ENCODE peak calls at places on chromosomes 16 and 17, in eight cellular contexts. A is Panc1, S is endothelial cell of umbilical vein, J is HCT116, G is GM23338, Q is HL-60, V is GM12891, R is K562. D is an unnamed sample.

GRCh38 chr16:11848842-11849241 is 2.5 kb downstream of the RSL1D1 start:
- DNase-seq in Q (no peak), G (no peak), A (no peak), R (no peak), S (no peak), J (no peak), V (no peak), D (no peak)

GRCh38 chr16:79430129-79430789 is 170.3 kb downstream of the MAF start:
- DNase-seq in J (no peak), A (no peak), R (no peak), S (no peak), V (no peak), Q (no peak), G (no peak), D (no peak)

GRCh38 chr16:84284168-84284722 is 10.4 kb upstream of the WFDC1 start:
- DNase-seq in S (no peak), A (no peak), V (no peak), R (peak; percentile 38), G (peak; percentile 72), J (no peak), Q (no peak), D (peak; percentile 46)

GRCh38 chr16:14302399-14303181 is 231.5 kb downstream of the MRTFB start:
- DNase-seq in S (peak; percentile 18), R (peak; percentile 68), A (no peak), Q (no peak), J (no peak), G (peak; percentile 72), V (no peak), D (no peak)

GRCh38 chr17:22512506-22512905 is 820.2 kb downstream of the KCNJ18 start:
- DNase-seq in Q (no peak), R (no peak), J (no peak), S (no peak), A (no peak), V (no peak), G (no peak), D (no peak)

GRCh38 chr16:30010817-30011504 is at the start of gene DOC2A:
- DNase-seq in S (no peak), V (peak; percentile 61), R (peak; percentile 68), Q (peak; percentile 81), G (peak; percentile 87), A (no peak), J (no peak), D (no peak)

GRCh38 chr16:56119138-56119537 is 72.2 kb upstream of the GNAO1 start:
- DNase-seq in J (no peak), G (no peak), V (no peak), R (no peak), A (no peak), Q (no peak), S (no peak), D (no peak)

GRCh38 chr17:9189870-9190269 is 168.6 kb downstream of the NTN1 start:
- DNase-seq in R (no peak), G (no peak), S (no peak), Q (no peak), A (no peak), J (no peak), V (no peak), D (no peak)

GRCh38 chr17:73998246-73999220 is 204.9 kb upstream of the RPL38 start:
- DNase-seq in V (peak; percentile 76), Q (peak; percentile 5), J (peak; percentile 35), G (peak; percentile 85), S (no peak), R (peak; percentile 84), A (peak; percentile 25), D (peak; percentile 70)

GRCh38 chr16:14301150-14302030 is 230.3 kb downstream of the MRTFB start:
- DNase-seq in G (peak; percentile 53), R (peak; percentile 34), A (no peak), Q (no peak), V (no peak), S (peak; percentile 12), J (no peak), D (peak; percentile 42)

GRCh38 chr16:24372824-24373223 is 116.7 kb downstream of the CACNG3 start:
- DNase-seq in G (no peak), J (no peak), V (no peak), R (no peak), A (no peak), Q (no peak), S (no peak), D (no peak)

GRCh38 chr17:32518856-32519768 is 32.3 kb downstream of the CDK5R1 start:
- DNase-seq in G (peak; percentile 96), Q (no peak), R (no peak), V (no peak), S (peak; percentile 49), J (no peak), A (no peak), D (peak; percentile 63)

GRCh38 chr17:45382226-45382625 is 50.4 kb downstream of the ARHGAP27 start:
- DNase-seq in G (no peak), S (no peak), Q (no peak), J (no peak), A (no peak), R (no peak), V (no peak), D (no peak)

GRCh38 chr17:79804856-79805696 is 8.2 kb upstream of the CBX8 start:
- DNase-seq in A (no peak), S (no peak), Q (no peak), J (no peak), R (no peak), V (no peak), G (no peak), D (no peak)

GRCh38 chr16:68520649-68521086 is 18.4 kb upstream of the ZFP90 start:
- DNase-seq in Q (peak; percentile 72), G (peak; percentile 98), J (peak; percentile 81), V (peak; percentile 95), A (peak; percentile 58), S (peak; percentile 76), R (peak; percentile 95), D (peak; percentile 92)
- TF ChIP-seq POLR2AphosphoS5 in Q (no peak), G (no peak), J (no peak), V (no peak), A (no peak), S (no peak), R (no peak), D (no peak)

DNA sequence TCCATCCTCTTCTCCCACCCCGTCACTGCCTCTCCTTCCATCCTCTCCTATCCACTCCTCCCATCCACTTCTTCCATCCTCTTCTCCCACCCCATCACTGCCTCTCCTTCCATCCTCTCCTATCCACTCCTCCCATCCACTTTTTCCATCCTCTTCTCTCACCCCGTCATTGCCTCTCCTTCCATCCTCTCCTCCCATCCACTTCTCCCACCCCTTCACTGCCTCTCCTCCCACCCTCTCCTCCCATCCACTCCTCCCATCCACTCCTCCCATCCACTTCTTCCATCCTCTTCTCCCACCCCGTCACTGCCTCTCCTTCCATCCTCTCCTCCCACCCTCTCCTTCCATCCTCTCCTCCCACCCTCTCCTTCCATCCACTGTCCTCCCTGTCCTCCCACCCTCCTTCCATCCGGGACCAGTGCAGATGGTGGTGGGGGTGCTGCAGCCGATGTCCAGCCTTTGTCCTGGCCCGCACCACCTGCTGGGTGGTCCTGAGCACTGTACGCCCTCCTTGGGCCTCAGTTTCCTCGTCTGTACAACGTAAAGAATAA is 1.1 kb downstream of the WFIKKN1 start:
- DNase-seq in S (no peak), J (no peak), R (no peak), Q (no peak), V (no peak), A (no peak), G (no peak), D (no peak)
- TF ChIP-seq POLR2AphosphoS5 in S (no peak), J (no peak), R (no peak), Q (no peak), V (no peak), A (no peak), G (no peak), D (no peak)

GRCh38 chr17:75646626-75646968 is 13.4 kb downstream of the SMIM5 start:
- DNase-seq in G (no peak), J (no peak), Q (no peak), A (no peak), R (no peak), S (no peak), V (no peak), D (no peak)

GRCh38 chr17:75647061-75647460 is 13.8 kb downstream of the SMIM5 start:
- DNase-seq in R (no peak), S (no peak), Q (no peak), J (no peak), V (no peak), A (no peak), G (no peak), D (no peak)

GRCh38 chr17:75645889-75646625 is 12.8 kb downstream of the SMIM5 start:
- DNase-seq in G (no peak), J (peak; percentile 64), A (no peak), Q (peak; percentile 52), V (peak; percentile 49), R (no peak), S (peak; percentile 80), D (peak; percentile 94)

GRCh38 chr17:75643033-75644017 is 10.1 kb downstream of the SMIM5 start:
- DNase-seq in R (no peak), S (no peak), G (peak; percentile 68), V (no peak), Q (no peak), A (no peak), J (no peak), D (peak; percentile 74)

GRCh38 chr17:75645501-75645888 is 12.3 kb downstream of the SMIM5 start:
- DNase-seq in V (no peak), S (peak; percentile 18), R (no peak), Q (no peak), G (no peak), J (peak; percentile 90), A (no peak), D (peak; percentile 85)
- TF ChIP-seq POLR2AphosphoS5 in V (no peak), S (no peak), R (no peak), Q (no peak), G (no peak), J (peak; percentile 26), A (no peak), D (peak; percentile 80)

GRCh38 chr16:52496051-52496876 is 50.7 kb downstream of the TOX3 start:
- DNase-seq in Q (no peak), J (no peak), A (no peak), S (no peak), V (no peak), R (no peak), G (no peak), D (no peak)
- TF ChIP-seq POLR2AphosphoS5 in Q (no peak), J (no peak), A (no peak), S (no peak), V (no peak), R (no peak), G (no peak), D (no peak)

D was measured in stomach.